ENCODE peak calls at places on chromosomes 7 and 10, in five cellular contexts. B, G, M, Q and Z are unnamed samples.

GRCh38 chr7:113159746-113160339 is 41.5 kb upstream of the SMIM30 start:
- DNase-seq in B (peak), G (no peak), M (peak), Q (no peak), Z (no peak)

GRCh38 chr7:101075646-101076045 is 9.6 kb upstream of the TRIM56 start:
- DNase-seq in B (no peak), G (no peak), M (no peak), Q (no peak), Z (no peak)

GRCh38 chr10:2985729-2986232 is 81.6 kb upstream of the PFKP start:
- DNase-seq in B (peak), G (peak), M (no peak), Q (no peak), Z (no peak)

GRCh38 chr10:120121768-120122167 is 229.2 kb downstream of the SEC23IP start:
- DNase-seq in B (no peak), G (no peak), M (no peak), Q (no peak), Z (no peak)

GRCh38 chr7:142153400-142153799 is 41.9 kb downstream of the MGAM2 start:
- DNase-seq in B (no peak), G (no peak), M (no peak), Q (no peak), Z (no peak)

GRCh38 chr7:157466473-157467261 is 129.9 kb downstream of the DNAJB6 start:
- DNase-seq in B (no peak), G (no peak), M (no peak), Q (no peak), Z (no peak)

GRCh38 chr10:23314835-23315239 is 29.8 kb downstream of the C10orf67 start:
- DNase-seq in B (peak), G (peak), M (no peak), Q (peak), Z (peak)

GRCh38 chr10:23422003-23422411 is 16.9 kb upstream of the OTUD1 start:
- DNase-seq in B (no peak), G (no peak), M (no peak), Q (no peak), Z (no peak)

DNA sequence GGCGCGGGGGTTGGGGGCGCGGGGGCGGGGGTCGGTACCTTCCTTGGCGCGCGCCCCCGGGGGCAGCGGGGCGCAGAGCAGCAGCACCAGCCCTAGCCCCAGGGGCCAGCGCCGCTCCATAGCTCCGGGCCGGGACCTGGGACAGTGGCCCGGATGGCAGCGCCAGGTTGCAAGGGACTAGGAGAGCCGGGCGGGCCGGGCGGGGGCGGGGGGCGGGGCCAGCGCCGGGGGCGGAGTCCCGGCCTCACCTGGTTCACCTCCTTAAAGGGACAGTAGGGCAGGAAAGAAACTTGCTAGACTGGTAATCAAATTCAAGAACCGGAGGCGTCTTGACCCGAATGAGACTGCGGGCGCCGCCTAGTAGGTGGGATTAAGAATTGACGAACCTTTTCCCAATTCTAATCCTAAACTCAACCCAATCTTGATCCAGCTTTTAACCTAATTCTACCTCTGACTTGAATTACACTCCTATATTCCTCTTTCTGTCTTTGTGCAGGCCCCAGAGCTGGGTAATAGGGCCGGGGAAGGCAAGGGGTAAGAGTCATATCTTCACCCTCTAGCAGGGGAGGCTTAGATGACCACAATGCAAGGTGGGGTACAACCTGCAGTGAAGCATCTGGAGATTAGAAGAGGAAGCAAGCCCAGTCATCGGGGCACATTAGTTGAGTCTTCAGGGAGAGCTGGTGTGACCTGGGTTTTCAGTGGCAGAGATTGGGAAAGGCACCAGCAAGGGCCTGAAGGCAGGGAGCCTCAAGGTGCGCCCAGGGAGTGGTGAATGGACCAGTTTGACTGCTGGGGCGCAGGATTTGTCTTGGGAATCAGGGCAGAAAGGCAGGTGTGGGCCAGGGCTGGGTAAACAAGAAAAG is at the start of gene EPHA1:
- DNase-seq in B (no peak), G (peak), M (peak), Q (no peak), Z (peak)
- TF ChIP-seq CTCF in B (peak), G (peak), M (peak), Q (peak), Z (peak)

GRCh38 chr7:128939861-128940410 is 2.2 kb downstream of the IRF5 start:
- DNase-seq in B (no peak), G (no peak), M (no peak), Q (no peak), Z (no peak)

GRCh38 chr7:128939075-128939860 is 1.5 kb downstream of the IRF5 start:
- DNase-seq in B (no peak), G (no peak), M (no peak), Q (peak), Z (no peak)

GRCh38 chr7:128941946-128942526 is 4.3 kb downstream of the IRF5 start:
- DNase-seq in B (no peak), G (no peak), M (no peak), Q (no peak), Z (no peak)

GRCh38 chr7:128941323-128941890 is 3.7 kb downstream of the IRF5 start:
- DNase-seq in B (no peak), G (no peak), M (no peak), Q (no peak), Z (no peak)

DNA sequence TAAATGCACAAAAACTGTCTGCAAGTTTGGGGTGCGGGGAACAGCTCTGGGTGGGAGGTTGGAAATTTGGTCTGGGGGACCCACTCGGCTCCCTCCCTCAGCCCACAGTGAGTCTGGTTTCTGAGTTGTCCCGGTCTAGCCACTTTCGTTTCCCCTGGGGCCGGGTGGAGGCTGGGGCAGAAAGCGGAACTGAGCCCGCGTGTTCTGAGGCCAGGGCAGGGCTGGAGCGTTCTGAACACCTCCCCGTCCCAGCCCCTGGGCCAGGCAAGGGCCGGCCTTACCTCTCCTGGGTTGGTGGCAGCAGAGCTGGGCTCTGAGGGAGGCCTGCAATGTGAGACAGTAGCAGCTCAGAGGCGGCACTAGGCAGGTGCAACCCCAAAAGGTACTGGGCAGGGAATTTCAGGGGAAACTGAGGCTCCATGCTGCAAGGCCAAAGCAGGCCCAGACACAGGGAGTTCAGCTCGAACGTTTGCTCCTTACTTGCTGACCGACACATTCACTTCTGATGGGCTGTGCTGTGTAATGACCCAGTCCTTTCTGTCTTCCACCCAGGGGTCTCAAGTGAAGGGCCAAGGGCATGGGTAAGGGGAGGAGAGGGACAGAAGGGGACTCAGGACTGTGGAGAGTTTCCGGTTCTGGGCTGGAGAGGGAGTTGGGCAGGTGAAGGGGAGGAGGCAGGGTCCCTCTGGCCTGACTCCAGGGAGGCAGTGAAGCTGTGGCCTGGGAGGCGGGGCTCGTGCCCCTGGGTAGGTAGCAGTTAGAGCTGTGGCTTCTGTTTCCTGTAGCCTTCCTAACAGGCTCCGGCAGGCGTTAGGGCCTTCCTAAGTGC is 3.0 kb downstream of the IRF5 start:
- DNase-seq in B (no peak), G (no peak), M (peak), Q (peak), Z (no peak)
- TF ChIP-seq CTCF in B (no peak), G (no peak), M (no peak), Q (no peak), Z (no peak)

DNA sequence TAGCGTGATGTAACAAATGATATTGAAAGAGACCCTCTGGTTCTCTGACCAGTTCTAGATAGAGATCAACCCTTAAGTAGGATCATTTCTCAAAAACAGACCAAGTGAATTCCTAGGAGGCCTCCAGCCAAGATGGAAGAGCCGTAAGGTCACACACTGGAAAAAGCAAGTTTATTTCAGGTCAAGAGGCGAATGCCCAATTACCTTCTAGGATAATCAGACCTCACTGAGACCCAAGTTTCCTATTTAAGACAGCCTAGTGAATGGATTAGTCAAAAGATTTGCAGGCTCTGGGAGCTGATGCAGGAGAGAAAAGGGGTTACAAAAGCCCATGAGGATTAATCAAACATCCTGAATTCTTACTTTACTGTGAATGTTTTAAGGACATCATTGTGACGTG is 486.1 kb upstream of the NRP1 start:
- DNase-seq in B (no peak), G (no peak), M (no peak), Q (no peak), Z (no peak)
- TF ChIP-seq CTCF in B (no peak), G (no peak), M (no peak), Q (no peak), Z (no peak)

DNA sequence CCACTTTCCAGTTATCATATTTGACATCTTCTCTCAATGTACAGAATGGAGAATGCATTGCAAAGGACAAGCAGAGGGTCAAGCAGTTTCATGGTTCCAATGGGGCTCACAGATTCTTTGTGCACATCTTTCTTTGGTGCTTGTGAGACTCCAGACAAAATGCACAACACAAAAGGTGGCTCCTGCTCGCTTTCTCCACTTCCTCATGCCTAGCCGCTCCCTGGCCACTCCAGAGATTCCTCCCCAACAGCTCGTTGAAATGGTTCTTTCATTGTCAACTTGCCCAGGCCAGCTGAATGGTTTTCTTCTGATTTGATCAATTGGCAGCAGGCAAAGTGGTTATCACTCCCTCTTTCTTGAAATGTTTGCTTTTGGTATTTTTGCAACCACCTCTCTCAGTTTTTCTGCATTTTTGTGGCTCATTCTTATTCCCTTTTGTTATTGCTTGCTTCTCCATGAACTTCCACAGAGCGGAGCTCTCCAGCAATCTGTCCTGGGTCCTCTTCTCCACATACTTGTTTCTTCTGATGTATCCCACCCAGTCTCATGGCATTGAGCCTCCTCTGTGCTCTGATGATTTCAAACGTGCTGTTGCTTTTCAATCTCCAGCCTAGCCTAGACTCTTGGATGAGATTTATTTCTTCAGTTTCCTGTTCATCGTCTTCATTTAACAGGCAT is 507.8 kb upstream of the MKI67 start:
- DNase-seq in B (no peak), G (no peak), M (no peak), Q (no peak), Z (no peak)
- TF ChIP-seq CTCF in B (no peak), G (peak), M (no peak), Q (no peak), Z (peak)

DNA sequence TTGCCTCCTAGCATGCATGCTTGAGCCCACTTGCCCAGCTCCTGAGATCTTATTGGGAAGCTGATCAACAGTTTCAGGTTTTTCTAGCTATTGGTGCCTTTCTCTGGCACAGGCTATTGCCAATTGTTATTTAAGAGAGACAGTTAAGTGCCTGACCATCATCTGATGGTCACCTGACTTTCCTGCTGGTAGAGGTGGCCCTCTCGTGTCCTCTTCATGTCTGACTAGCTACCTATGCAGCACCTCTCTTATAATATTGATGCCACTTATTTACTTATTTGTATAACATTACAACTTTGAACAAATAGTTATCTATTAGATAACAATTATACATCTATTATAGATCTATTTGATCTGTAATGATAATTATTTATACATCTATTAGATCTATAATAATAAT is 205.9 kb upstream of the SEMA3D start:
- DNase-seq in B (no peak), G (no peak), M (no peak), Q (no peak), Z (no peak)
- TF ChIP-seq CTCF in B (no peak), G (no peak), M (no peak), Q (no peak), Z (no peak)

GRCh38 chr10:1295756-1296480 is 239.7 kb downstream of the WDR37 start:
- DNase-seq in B (no peak), G (no peak), M (no peak), Q (no peak), Z (no peak)

GRCh38 chr10:1297566-1298301 is 241.5 kb downstream of the WDR37 start:
- DNase-seq in B (no peak), G (no peak), M (peak), Q (no peak), Z (no peak)

GRCh38 chr10:1299041-1299726 is 243.0 kb downstream of the WDR37 start:
- DNase-seq in B (no peak), G (no peak), M (no peak), Q (no peak), Z (peak)

GRCh38 chr10:1300218-1300617 is 244.0 kb downstream of the WDR37 start:
- DNase-seq in B (no peak), G (no peak), M (no peak), Q (no peak), Z (no peak)

GRCh38 chr10:1301138-1301537 is 245.0 kb downstream of the WDR37 start:
- DNase-seq in B (no peak), G (no peak), M (no peak), Q (no peak), Z (no peak)
- TF ChIP-seq CTCF in B (no peak), G (no peak), M (no peak), Q (no peak), Z (no peak)

DNA sequence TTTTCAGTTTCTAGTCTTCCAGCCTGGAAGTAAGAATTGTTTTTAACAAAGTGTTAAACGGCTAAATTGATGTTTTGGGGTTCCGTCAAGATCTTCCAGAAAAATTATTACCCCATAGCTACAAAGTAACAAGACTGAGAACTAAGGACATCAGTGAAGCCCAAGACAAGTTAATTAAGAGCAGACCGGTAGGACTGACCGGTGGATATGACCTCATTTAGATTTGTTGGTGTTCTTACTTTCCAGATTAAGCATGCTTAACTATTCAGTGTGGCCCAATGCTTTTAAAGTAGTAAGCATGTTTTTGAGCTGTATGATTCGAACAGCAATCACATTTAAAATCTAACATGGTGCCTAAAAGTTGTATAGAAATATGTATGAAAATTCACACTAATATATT is 73.1 kb upstream of the RPA3 start:
- DNase-seq in B (no peak), G (no peak), M (no peak), Q (no peak), Z (no peak)
- TF ChIP-seq CTCF in B (no peak), G (no peak), M (no peak), Q (no peak), Z (no peak)